ENCODE peak calls at places on chromosome 21, in nine cellular contexts. H is body of pancreas; D is CD4-positive, CD25-positive, alpha-beta regulatory T cell; Y is NT2/D1; Z is uterus; X is suprapubic skin; T is tibial nerve; U is GM23338; V is CD8-positive, alpha-beta T cell. O is an unnamed sample. For H3K4me1, the result is how much of the 10 kb centered on the place peaks cover.

GRCh38 chr21:21831036-21831435 is 832.8 kb downstream of the NCAM2 start:
- DNase-seq in T (no peak), V (no peak), Y (no peak), H (no peak), D (no peak), U (no peak), Z (no peak), X (no peak), O (no peak)

GRCh38 chr21:37551406-37552355 is 185.1 kb downstream of the DYRK1A start:
- DNase-seq in X (no peak), Z (peak), T (no peak), Y (no peak), V (no peak), H (peak), U (no peak), D (no peak), O (peak)

GRCh38 chr21:32861871-32862270 is 90.3 kb upstream of the PAXBP1 start:
- DNase-seq in Z (no peak), H (no peak), X (no peak), Y (no peak), T (no peak), U (no peak), V (no peak), D (no peak), O (no peak)

GRCh38 chr21:36203603-36203889 is 46.9 kb downstream of the DOP1B start:
- DNase-seq in H (peak), T (no peak), X (no peak), Z (no peak), V (no peak), Y (no peak), U (no peak), D (no peak), O (no peak)

GRCh38 chr21:26544208-26544607 is 28.9 kb downstream of the CYYR1 start:
- DNase-seq in H (no peak), X (no peak), D (no peak), T (no peak), Z (no peak), U (no peak), V (no peak), Y (no peak), O (no peak)

GRCh38 chr21:46181953-46182547 is 2.2 kb downstream of the SPATC1L start:
- DNase-seq in D (no peak), Z (no peak), X (peak), U (no peak), V (no peak), T (no peak), Y (no peak), H (no peak), O (peak)

GRCh38 chr21:33019885-33020557 is 5.7 kb upstream of the OLIG2 start:
- DNase-seq in U (peak), V (no peak), X (no peak), Z (no peak), Y (no peak), D (no peak), H (no peak), T (no peak), O (peak)

GRCh38 chr21:43367296-43367695 is 59.6 kb downstream of the SIK1 start:
- DNase-seq in X (no peak), Y (no peak), U (no peak), T (no peak), Z (no peak), V (no peak), H (no peak), D (no peak), O (no peak)

DNA sequence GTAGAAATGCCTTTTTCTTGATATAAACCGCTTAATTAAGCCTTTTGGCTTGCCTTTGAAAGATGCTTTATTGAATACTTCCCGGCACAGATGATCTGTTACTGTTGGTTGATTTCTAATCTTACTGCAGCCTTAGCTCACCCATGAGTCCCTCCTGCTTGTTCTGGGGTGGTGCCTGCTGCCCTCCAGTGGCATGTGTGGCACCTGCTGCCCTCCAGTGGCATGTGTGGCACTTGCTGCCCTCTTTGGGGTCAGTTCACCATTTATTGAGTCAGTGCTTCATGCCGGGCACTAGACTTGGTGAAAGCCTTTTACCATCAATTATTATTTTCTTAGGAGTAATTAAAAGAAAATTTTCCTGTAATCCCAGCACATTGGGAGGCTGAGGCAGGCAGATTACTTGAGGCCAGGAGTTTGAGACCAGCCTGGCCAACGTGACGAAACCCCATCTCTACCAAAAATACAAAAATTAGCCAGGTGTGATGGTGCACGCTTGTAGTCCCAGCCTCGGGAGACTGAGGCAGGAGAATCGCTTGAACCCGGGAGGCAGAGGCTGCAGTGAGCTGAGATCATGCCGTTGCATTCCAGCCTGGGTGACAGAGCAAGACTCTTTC is 54.3 kb downstream of the ADARB1 start:
- DNase-seq in U (peak), Z (peak), V (peak), H (peak), Y (peak), X (no peak), T (peak), D (peak), O (peak)
- H3K4me1 ChIP-seq in U (under half), Z (under half), V (under half), H (under half), Y (under half), X (under half), T (under half), D (under half), O (under half)

GRCh38 chr21:27570306-27570868 is 603.5 kb upstream of the ADAMTS5 start:
- DNase-seq in H (peak), Z (peak), Y (no peak), T (peak), V (no peak), X (no peak), U (no peak), D (no peak), O (no peak)

GRCh38 chr21:27571706-27572105 is 604.8 kb upstream of the ADAMTS5 start:
- DNase-seq in D (no peak), V (no peak), X (no peak), H (no peak), Y (no peak), Z (no peak), U (no peak), T (no peak), O (no peak)

GRCh38 chr21:27566521-27566920 is 599.6 kb upstream of the ADAMTS5 start:
- DNase-seq in Y (no peak), T (no peak), Z (no peak), H (no peak), D (no peak), U (no peak), X (no peak), V (no peak), O (no peak)

GRCh38 chr21:27569831-27570230 is 602.9 kb upstream of the ADAMTS5 start:
- DNase-seq in U (no peak), D (no peak), Z (no peak), V (no peak), Y (no peak), T (no peak), X (no peak), H (no peak), O (no peak)

DNA sequence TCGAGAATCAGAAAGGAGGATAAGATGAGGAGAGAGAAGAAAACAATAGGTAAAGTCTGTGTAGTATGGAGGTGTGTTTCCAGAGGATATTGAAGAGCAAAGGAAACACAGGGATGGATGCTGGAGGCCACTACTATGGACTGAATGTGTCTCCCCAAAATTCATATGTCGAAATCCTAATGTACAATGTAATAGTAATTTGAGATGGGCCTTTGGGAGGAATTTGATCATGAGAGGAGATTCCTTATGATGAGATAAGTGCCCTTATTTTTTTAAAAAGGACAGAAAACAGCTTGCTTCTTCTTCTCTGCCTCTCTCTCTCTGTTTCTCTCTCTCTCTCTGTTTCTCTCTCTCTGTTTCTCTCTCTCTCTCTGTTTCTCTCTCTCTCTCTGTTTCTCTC is 602.2 kb upstream of the ADAMTS5 start:
- DNase-seq in U (no peak), T (no peak), Z (no peak), H (no peak), D (no peak), V (no peak), Y (no peak), X (no peak), O (no peak)
- H3K4me1 ChIP-seq in U (under half), T (under half), Z (under half), H (under half), D (under half), V (under half), Y (under half), X (under half), O (under half)

GRCh38 chr21:34886554-34887385 is 162.3 kb downstream of the RUNX1 start:
- DNase-seq in U (peak), Z (no peak), H (peak), Y (no peak), X (no peak), V (peak), D (peak), T (no peak), O (peak)
- H3K4me1 ChIP-seq in U (under half), Z (under half), H (half or more), Y (under half), X (half or more), V (under half), D (half or more), T (half or more), O (under half)

GRCh38 chr21:31201548-31201947 is 142.5 kb downstream of the TIAM1 start:
- DNase-seq in H (peak), Z (no peak), X (no peak), D (no peak), Y (no peak), T (peak), U (no peak), V (no peak), O (no peak)
- H3K4me1 ChIP-seq in H (under half), Z (under half), X (under half), D (under half), Y (under half), T (under half), U (under half), V (under half), O (under half)

GRCh38 chr21:34021726-34022125 is 51.7 kb upstream of the MRPS6 start:
- DNase-seq in Z (no peak), Y (no peak), U (no peak), T (no peak), X (no peak), H (no peak), D (no peak), V (no peak), O (no peak)
- H3K4me1 ChIP-seq in Z (under half), Y (under half), U (under half), T (under half), X (under half), H (under half), D (under half), V (under half), O (under half)

GRCh38 chr21:15061284-15061683 is 3.5 kb downstream of the NRIP1 start:
- DNase-seq in X (no peak), Y (no peak), D (no peak), V (no peak), Z (no peak), T (no peak), H (no peak), U (no peak), O (no peak)

GRCh38 chr21:15062566-15062965 is 2.2 kb downstream of the NRIP1 start:
- DNase-seq in V (no peak), Y (no peak), U (no peak), X (no peak), D (peak), T (no peak), H (no peak), Z (no peak), O (no peak)

GRCh38 chr21:15059397-15059796 is 5.4 kb downstream of the NRIP1 start:
- DNase-seq in Y (no peak), Z (no peak), X (no peak), D (no peak), H (no peak), T (no peak), V (no peak), U (no peak), O (no peak)

GRCh38 chr21:15061747-15062146 is 3.1 kb downstream of the NRIP1 start:
- DNase-seq in X (no peak), Y (no peak), V (no peak), U (no peak), D (no peak), Z (no peak), T (no peak), H (no peak), O (no peak)

GRCh38 chr21:15060776-15061175 is 4.0 kb downstream of the NRIP1 start:
- DNase-seq in U (no peak), X (no peak), H (no peak), Z (no peak), D (no peak), V (no peak), T (no peak), Y (no peak), O (no peak)
- H3K4me1 ChIP-seq in U (half or more), X (half or more), H (half or more), Z (under half), D (under half), V (half or more), T (half or more), Y (under half), O (under half)